ENCODE peak calls at places on chromosomes 3 and 15, in ten cellular contexts. One of them, this sample, is unnamed.

GRCh38 chr15:38508647-38509046 is 54.7 kb downstream of the FAM98B start:
- DNase-seq in body of pancreas: no peak
- DNase-seq in AG04449: no peak
- DNase-seq in HL-60: no peak
- DNase-seq in kidney epithelial cell: no peak
- DNase-seq in tibial nerve: no peak
- DNase-seq in Panc1: no peak
- DNase-seq in adrenal gland: no peak
- DNase-seq in foreskin fibroblast: no peak
- DNase-seq in AG10803: no peak
- DNase-seq in this sample: no peak

GRCh38 chr3:171162986-171163723 is 136.6 kb upstream of the SLC2A2 start:
- DNase-seq in tibial nerve: no peak
- DNase-seq in AG10803: no peak
- DNase-seq in kidney epithelial cell: no peak
- DNase-seq in HL-60: peak
- DNase-seq in Panc1: no peak
- DNase-seq in AG04449: no peak
- DNase-seq in foreskin fibroblast: peak
- DNase-seq in adrenal gland: no peak
- DNase-seq in body of pancreas: no peak
- DNase-seq in this sample: no peak

GRCh38 chr15:43126358-43126757 is 7.0 kb upstream of the TMEM62 start:
- DNase-seq in AG10803: no peak
- DNase-seq in Panc1: no peak
- DNase-seq in HL-60: peak
- DNase-seq in body of pancreas: no peak
- DNase-seq in kidney epithelial cell: no peak
- DNase-seq in tibial nerve: no peak
- DNase-seq in adrenal gland: no peak
- DNase-seq in foreskin fibroblast: no peak
- DNase-seq in AG04449: no peak
- DNase-seq in this sample: no peak

GRCh38 chr3:40201770-40202169 is 107.7 kb upstream of the EIF1B start:
- DNase-seq in AG10803: no peak
- DNase-seq in HL-60: no peak
- DNase-seq in Panc1: no peak
- DNase-seq in tibial nerve: no peak
- DNase-seq in AG04449: no peak
- DNase-seq in adrenal gland: no peak
- DNase-seq in body of pancreas: no peak
- DNase-seq in kidney epithelial cell: no peak
- DNase-seq in foreskin fibroblast: no peak
- DNase-seq in this sample: no peak

GRCh38 chr3:38987456-38987855 is 64.3 kb downstream of the SCN11A start:
- DNase-seq in foreskin fibroblast: no peak
- DNase-seq in body of pancreas: no peak
- DNase-seq in AG10803: no peak
- DNase-seq in tibial nerve: no peak
- DNase-seq in HL-60: no peak
- DNase-seq in Panc1: no peak
- DNase-seq in AG04449: no peak
- DNase-seq in adrenal gland: no peak
- DNase-seq in kidney epithelial cell: no peak
- DNase-seq in this sample: no peak

GRCh38 chr3:135199137-135199536 is 404.1 kb downstream of the EPHB1 start:
- DNase-seq in Panc1: no peak
- DNase-seq in HL-60: no peak
- DNase-seq in kidney epithelial cell: no peak
- DNase-seq in foreskin fibroblast: no peak
- DNase-seq in adrenal gland: no peak
- DNase-seq in body of pancreas: no peak
- DNase-seq in AG10803: no peak
- DNase-seq in AG04449: no peak
- DNase-seq in tibial nerve: no peak
- DNase-seq in this sample: no peak

GRCh38 chr3:52310861-52311566 is 5.1 kb upstream of the DNAH1 start:
- DNase-seq in Panc1: no peak
- DNase-seq in tibial nerve: no peak
- DNase-seq in body of pancreas: no peak
- DNase-seq in AG10803: no peak
- DNase-seq in AG04449: no peak
- DNase-seq in foreskin fibroblast: peak
- DNase-seq in kidney epithelial cell: no peak
- DNase-seq in adrenal gland: no peak
- DNase-seq in HL-60: no peak
- DNase-seq in this sample: no peak

GRCh38 chr3:71859128-71859519 is 74.2 kb upstream of the PROK2 start:
- DNase-seq in foreskin fibroblast: peak
- DNase-seq in tibial nerve: no peak
- DNase-seq in kidney epithelial cell: no peak
- DNase-seq in body of pancreas: peak
- DNase-seq in adrenal gland: peak
- DNase-seq in HL-60: peak
- DNase-seq in AG10803: peak
- DNase-seq in AG04449: no peak
- DNase-seq in Panc1: no peak
- DNase-seq in this sample: peak

GRCh38 chr3:61926913-61927312 is 365.5 kb downstream of the PTPRG start:
- DNase-seq in kidney epithelial cell: no peak
- DNase-seq in AG04449: peak
- DNase-seq in tibial nerve: no peak
- DNase-seq in body of pancreas: no peak
- DNase-seq in AG10803: peak
- DNase-seq in foreskin fibroblast: peak
- DNase-seq in adrenal gland: no peak
- DNase-seq in HL-60: no peak
- DNase-seq in Panc1: no peak
- DNase-seq in this sample: no peak

GRCh38 chr15:38518084-38518483 is 46.5 kb downstream of the RASGRP1 start:
- DNase-seq in body of pancreas: no peak
- DNase-seq in adrenal gland: no peak
- DNase-seq in AG04449: no peak
- DNase-seq in Panc1: no peak
- DNase-seq in tibial nerve: no peak
- DNase-seq in AG10803: no peak
- DNase-seq in kidney epithelial cell: no peak
- DNase-seq in HL-60: no peak
- DNase-seq in foreskin fibroblast: no peak
- DNase-seq in this sample: no peak

GRCh38 chr15:42731461-42731860 is 5.5 kb downstream of the CDAN1 start:
- DNase-seq in body of pancreas: no peak
- DNase-seq in Panc1: no peak
- DNase-seq in foreskin fibroblast: no peak
- DNase-seq in HL-60: no peak
- DNase-seq in adrenal gland: no peak
- DNase-seq in kidney epithelial cell: no peak
- DNase-seq in AG10803: no peak
- DNase-seq in tibial nerve: no peak
- DNase-seq in AG04449: no peak
- DNase-seq in this sample: no peak

GRCh38 chr15:101201411-101202174 is 50.3 kb downstream of the CHSY1 start:
- DNase-seq in tibial nerve: peak
- DNase-seq in foreskin fibroblast: peak
- DNase-seq in adrenal gland: peak
- DNase-seq in body of pancreas: peak
- DNase-seq in HL-60: peak
- DNase-seq in kidney epithelial cell: peak
- DNase-seq in Panc1: peak
- DNase-seq in AG04449: peak
- DNase-seq in AG10803: peak
- DNase-seq in this sample: peak
- H3K4me3 ChIP-seq in tibial nerve: no peak
- H3K4me3 ChIP-seq in foreskin fibroblast: peak
- H3K4me3 ChIP-seq in adrenal gland: no peak
- H3K4me3 ChIP-seq in body of pancreas: no peak
- H3K4me3 ChIP-seq in HL-60: no peak
- H3K4me3 ChIP-seq in kidney epithelial cell: no peak
- H3K4me3 ChIP-seq in Panc1: no peak
- H3K4me3 ChIP-seq in AG04449: peak
- H3K4me3 ChIP-seq in AG10803: peak
- H3K4me3 ChIP-seq in this sample: no peak

DNA sequence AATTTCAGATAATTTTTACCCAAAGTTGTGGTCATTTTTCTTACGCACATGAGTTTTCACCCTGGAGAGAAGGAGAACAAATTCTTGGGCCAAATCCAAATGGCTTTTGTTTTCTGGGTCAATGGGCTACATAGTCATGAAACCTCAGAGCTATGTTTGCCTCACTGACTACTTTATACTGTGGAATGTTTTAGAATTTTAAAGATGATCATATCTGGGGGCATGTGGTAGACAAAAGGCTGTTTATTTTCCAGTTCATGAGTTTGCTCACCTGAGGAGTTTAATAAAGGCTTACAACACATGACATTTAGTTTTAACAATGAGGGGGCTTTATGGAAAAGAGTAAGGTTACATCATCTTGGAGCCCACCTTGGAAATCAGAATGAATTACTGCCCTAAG is 465.9 kb downstream of the EDEM1 start:
- DNase-seq in tibial nerve: no peak
- DNase-seq in adrenal gland: no peak
- DNase-seq in Panc1: no peak
- DNase-seq in AG10803: no peak
- DNase-seq in body of pancreas: no peak
- DNase-seq in AG04449: no peak
- DNase-seq in HL-60: no peak
- DNase-seq in foreskin fibroblast: no peak
- DNase-seq in kidney epithelial cell: no peak
- DNase-seq in this sample: no peak
- TF ChIP-seq CTCF in tibial nerve: no peak
- TF ChIP-seq CTCF in adrenal gland: no peak
- TF ChIP-seq CTCF in Panc1: no peak
- TF ChIP-seq CTCF in AG10803: no peak
- TF ChIP-seq CTCF in body of pancreas: no peak
- TF ChIP-seq CTCF in AG04449: no peak
- TF ChIP-seq CTCF in HL-60: no peak
- TF ChIP-seq CTCF in foreskin fibroblast: no peak
- TF ChIP-seq CTCF in kidney epithelial cell: no peak
- TF ChIP-seq CTCF in this sample: no peak

GRCh38 chr3:120641696-120642246 is 40.3 kb downstream of the HGD start:
- DNase-seq in body of pancreas: no peak
- DNase-seq in AG04449: no peak
- DNase-seq in HL-60: no peak
- DNase-seq in AG10803: no peak
- DNase-seq in tibial nerve: no peak
- DNase-seq in adrenal gland: no peak
- DNase-seq in kidney epithelial cell: no peak
- DNase-seq in Panc1: no peak
- DNase-seq in foreskin fibroblast: no peak
- DNase-seq in this sample: no peak

GRCh38 chr3:120646771-120647449 is 35.1 kb downstream of the HGD start:
- DNase-seq in foreskin fibroblast: no peak
- DNase-seq in Panc1: no peak
- DNase-seq in kidney epithelial cell: no peak
- DNase-seq in adrenal gland: no peak
- DNase-seq in body of pancreas: no peak
- DNase-seq in tibial nerve: no peak
- DNase-seq in AG10803: no peak
- DNase-seq in HL-60: no peak
- DNase-seq in AG04449: no peak
- DNase-seq in this sample: no peak

GRCh38 chr3:120648290-120648689 is 33.7 kb downstream of the HGD start:
- DNase-seq in tibial nerve: no peak
- DNase-seq in AG10803: peak
- DNase-seq in HL-60: no peak
- DNase-seq in body of pancreas: no peak
- DNase-seq in AG04449: no peak
- DNase-seq in Panc1: no peak
- DNase-seq in foreskin fibroblast: peak
- DNase-seq in kidney epithelial cell: no peak
- DNase-seq in adrenal gland: peak
- DNase-seq in this sample: no peak

GRCh38 chr3:120642368-120642948 is 39.6 kb downstream of the HGD start:
- DNase-seq in AG10803: peak
- DNase-seq in foreskin fibroblast: peak
- DNase-seq in HL-60: peak
- DNase-seq in tibial nerve: no peak
- DNase-seq in body of pancreas: no peak
- DNase-seq in Panc1: no peak
- DNase-seq in adrenal gland: no peak
- DNase-seq in AG04449: no peak
- DNase-seq in kidney epithelial cell: peak
- DNase-seq in this sample: peak

DNA sequence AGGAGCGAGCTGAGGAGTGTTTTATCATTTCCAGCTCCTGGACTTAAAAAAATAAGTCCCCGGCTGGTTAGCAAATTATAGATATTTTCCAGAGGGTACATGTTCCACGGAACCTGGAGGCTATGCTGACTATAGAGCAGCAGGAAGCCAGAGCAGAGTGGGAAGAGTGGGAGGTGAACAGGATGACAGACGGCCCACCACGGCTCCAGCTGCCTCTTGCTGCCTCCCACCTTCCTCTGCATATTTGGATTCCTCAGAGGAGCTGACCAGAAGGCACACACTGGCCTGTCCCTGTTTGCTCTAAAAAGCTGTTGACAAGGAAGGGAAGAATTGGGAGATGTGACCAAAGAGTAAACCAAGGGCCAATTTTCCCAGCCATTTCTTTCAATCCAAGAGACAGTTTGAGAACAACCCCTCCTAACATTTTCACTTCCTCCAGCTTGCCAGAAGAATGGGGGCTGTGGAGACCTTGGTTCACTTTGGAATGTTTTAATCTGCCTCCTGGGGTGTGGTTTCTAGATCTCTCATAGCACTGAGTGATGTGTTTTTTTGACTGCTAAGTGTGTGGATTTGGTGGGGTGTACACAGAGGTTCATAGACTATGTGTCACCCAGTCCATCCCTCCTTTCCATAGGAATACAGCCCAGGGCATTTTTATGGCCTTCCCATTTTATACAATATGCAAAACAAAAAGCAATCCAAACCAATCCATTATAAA is 36.8 kb downstream of the HGD start:
- DNase-seq in tibial nerve: no peak
- DNase-seq in Panc1: no peak
- DNase-seq in adrenal gland: no peak
- DNase-seq in HL-60: no peak
- DNase-seq in kidney epithelial cell: no peak
- DNase-seq in AG04449: no peak
- DNase-seq in AG10803: peak
- DNase-seq in foreskin fibroblast: no peak
- DNase-seq in body of pancreas: no peak
- DNase-seq in this sample: no peak
- H3K4me3 ChIP-seq in tibial nerve: no peak
- H3K4me3 ChIP-seq in Panc1: no peak
- H3K4me3 ChIP-seq in adrenal gland: no peak
- H3K4me3 ChIP-seq in HL-60: no peak
- H3K4me3 ChIP-seq in kidney epithelial cell: no peak
- H3K4me3 ChIP-seq in AG04449: no peak
- H3K4me3 ChIP-seq in AG10803: no peak
- H3K4me3 ChIP-seq in foreskin fibroblast: no peak
- H3K4me3 ChIP-seq in body of pancreas: no peak
- H3K4me3 ChIP-seq in this sample: no peak

DNA sequence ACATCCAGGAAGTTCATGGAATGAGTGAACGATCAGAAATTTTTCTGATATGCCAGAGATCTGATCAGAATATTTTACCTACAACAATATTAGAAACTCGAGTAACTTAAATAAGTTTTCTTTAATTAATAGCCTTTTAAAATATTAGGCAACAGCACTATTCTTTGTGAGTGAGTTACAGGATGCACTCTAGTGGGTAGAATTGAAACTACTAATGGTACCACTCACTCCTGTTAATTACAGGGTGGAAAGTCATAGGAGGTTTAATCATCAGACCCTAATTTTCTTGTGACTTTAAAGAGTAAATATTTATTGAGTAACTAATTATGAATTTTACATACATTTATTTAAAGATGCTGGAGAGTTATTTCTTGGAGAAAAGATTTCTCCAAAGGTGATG is 217.3 kb downstream of the CACNA2D3 start:
- DNase-seq in kidney epithelial cell: no peak
- DNase-seq in foreskin fibroblast: no peak
- DNase-seq in tibial nerve: no peak
- DNase-seq in AG04449: no peak
- DNase-seq in body of pancreas: no peak
- DNase-seq in HL-60: no peak
- DNase-seq in adrenal gland: no peak
- DNase-seq in Panc1: no peak
- DNase-seq in AG10803: no peak
- DNase-seq in this sample: no peak
- TF ChIP-seq CTCF in kidney epithelial cell: no peak
- TF ChIP-seq CTCF in foreskin fibroblast: no peak
- TF ChIP-seq CTCF in tibial nerve: no peak
- TF ChIP-seq CTCF in AG04449: no peak
- TF ChIP-seq CTCF in body of pancreas: no peak
- TF ChIP-seq CTCF in HL-60: no peak
- TF ChIP-seq CTCF in adrenal gland: no peak
- TF ChIP-seq CTCF in Panc1: no peak
- TF ChIP-seq CTCF in AG10803: peak
- TF ChIP-seq CTCF in this sample: no peak